ENCODE peak calls at places on chromosomes 3 and 15, in six cellular contexts. O, C, B, I, L and F are unnamed samples.

GRCh38 chr15:52257734-52258062 is 37.9 kb downstream of the MYO5C start:
- DNase-seq in B (no peak), L (peak), O (no peak), I (no peak), C (peak), F (peak)

GRCh38 chr3:146227486-146227885 is 23.4 kb downstream of the PLSCR4 start:
- DNase-seq in O (no peak), C (no peak), I (peak), B (no peak), L (no peak), F (no peak)

GRCh38 chr15:83700082-83700481 is 46.2 kb downstream of the ADAMTSL3 start:
- DNase-seq in C (no peak), L (no peak), B (no peak), I (no peak), O (no peak), F (no peak)

GRCh38 chr15:82832601-82833209 is 23.3 kb downstream of the WHAMM start:
- DNase-seq in C (peak), L (no peak), O (peak), I (no peak), B (no peak), F (no peak)

GRCh38 chr3:71376911-71377310 is 206.6 kb downstream of the FOXP1 start:
- DNase-seq in O (no peak), I (no peak), L (no peak), C (no peak), B (no peak), F (no peak)

GRCh38 chr15:86852741-86853140 is 773.1 kb downstream of the AGBL1 start:
- DNase-seq in B (no peak), I (no peak), O (no peak), L (no peak), C (no peak), F (no peak)

GRCh38 chr3:135034881-135035440 is 239.9 kb downstream of the EPHB1 start:
- DNase-seq in L (no peak), I (no peak), O (no peak), C (peak), B (no peak), F (no peak)

GRCh38 chr3:57856675-57857074 is 100.6 kb downstream of the SLMAP start:
- DNase-seq in I (no peak), O (peak), C (no peak), B (no peak), L (no peak), F (no peak)

GRCh38 chr3:190697502-190697830 is 165.0 kb downstream of the GMNC start:
- DNase-seq in I (no peak), L (no peak), B (no peak), C (no peak), O (no peak), F (no peak)

GRCh38 chr3:195752538-195753331 is 32.0 kb downstream of the MUC20 start:
- DNase-seq in O (no peak), B (no peak), I (no peak), L (no peak), C (no peak), F (no peak)

GRCh38 chr3:64176461-64176996 is 48.7 kb downstream of the PRICKLE2 start:
- DNase-seq in O (no peak), L (no peak), C (no peak), B (no peak), I (no peak), F (no peak)

GRCh38 chr15:91291673-91292072 is 191.6 kb downstream of the SV2B start:
- DNase-seq in C (peak), O (peak), I (peak), B (no peak), L (peak), F (no peak)

GRCh38 chr15:50828610-50829206 is 63.2 kb upstream of the SPPL2A start:
- DNase-seq in B (no peak), I (no peak), C (peak), L (peak), O (peak), F (no peak)